ENCODE peak calls at places on chromosome 19, in five cellular contexts. F is naive B cell; N is epithelial cell of prostate; K is stimulated activated naive CD8-positive, alpha-beta T cell treated with anti-CD3 and anti-CD28 coated beads, Interleukin-15, amount 100 ng/mL, for 72 hours; G is foreskin fibroblast. V is an unnamed sample.

GRCh38 chr19:47107201-47107952 is 6.2 kb downstream of the ZC3H4 start:
- DNase-seq in F (no peak), N (no peak), K (peak; percentile 23), G (peak; percentile 39), V (no peak)

GRCh38 chr19:35375505-35376307 is 4.8 kb downstream of the GPR42 start:
- DNase-seq in F (no peak), N (no peak), K (no peak), G (no peak), V (no peak)

GRCh38 chr19:8251025-8251472 is 41.9 kb downstream of the CERS4 start:
- DNase-seq in F (no peak), N (no peak), K (no peak), G (peak; percentile 36), V (no peak)

GRCh38 chr19:39194832-39195542 is 1.8 kb upstream of the NCCRP1 start:
- DNase-seq in F (no peak), N (no peak), K (no peak), G (no peak), V (no peak)

GRCh38 chr19:46784262-46785053 is 3.9 kb downstream of the SLC1A5 start:
- DNase-seq in F (no peak), N (peak; percentile 69), K (peak; percentile 87), G (peak; percentile 93), V (peak; percentile 62)

GRCh38 chr19:35533201-35533821 is at the start of gene GAPDHS:
- DNase-seq in F (no peak), N (no peak), K (no peak), G (peak; percentile 40), V (no peak)

GRCh38 chr19:11377756-11378155 is 3.3 kb downstream of the SWSAP1 start:
- DNase-seq in F (no peak), N (no peak), K (no peak), G (peak; percentile 62), V (no peak)

GRCh38 chr19:4524808-4525562 is 6.7 kb upstream of the PLIN4 start:
- DNase-seq in F (peak; percentile 43), N (no peak), K (peak; percentile 65), G (peak; percentile 65), V (no peak)

GRCh38 chr19:35142531-35143230 is 374 bp upstream of the FXYD7 start:
- DNase-seq in F (peak; percentile 60), N (no peak), K (peak; percentile 69), G (peak; percentile 63), V (no peak)

GRCh38 chr19:39679056-39679790 is 23.5 kb downstream of the LGALS16 start:
- DNase-seq in F (no peak), N (no peak), K (peak; percentile 12), G (peak; percentile 3), V (peak; percentile 86)

GRCh38 chr19:16328824-16329482 is 4.3 kb downstream of the KLF2 start:
- DNase-seq in F (peak; percentile 68), N (no peak), K (peak; percentile 17), G (peak; percentile 30), V (no peak)

GRCh38 chr19:30391554-30392551 is 19.7 kb downstream of the ZNF536 start:
- DNase-seq in F (no peak), N (no peak), K (no peak), G (no peak), V (no peak)

GRCh38 chr19:3184847-3185481 is 766 bp upstream of the NCLN start:
- DNase-seq in F (no peak), N (no peak), K (no peak), G (peak; percentile 76), V (no peak)

GRCh38 chr19:29667941-29668340 is 2.7 kb downstream of the PLEKHF1 start:
- DNase-seq in F (no peak), N (no peak), K (peak; percentile 53), G (no peak), V (no peak)

GRCh38 chr19:13190781-13191540 is 40.8 kb downstream of the IER2 start:
- DNase-seq in F (no peak), N (no peak), K (no peak), G (no peak), V (no peak)

GRCh38 chr19:7078007-7078406 is 8.5 kb downstream of the ZNF557 start:
- DNase-seq in F (no peak), N (no peak), K (no peak), G (no peak), V (no peak)

GRCh38 chr19:4518345-4519171 is at the start of gene PLIN4:
- DNase-seq in F (no peak), N (no peak), K (no peak), G (peak; percentile 83), V (no peak)

GRCh38 chr19:2582984-2583956 is 107.3 kb downstream of the GADD45B start:
- DNase-seq in F (no peak), N (no peak), K (no peak), G (peak; percentile 23), V (no peak)

GRCh38 chr19:18442941-18443340 is 5.0 kb upstream of the ISYNA1 start:
- DNase-seq in F (no peak), N (no peak), K (no peak), G (no peak), V (no peak)

GRCh38 chr19:30163663-30164062 is 208.5 kb upstream of the ZNF536 start:
- DNase-seq in F (no peak), N (no peak), K (no peak), G (no peak), V (no peak)